ENCODE peak calls at places on chromosome 2, in seven cellular contexts. T is HCT116, V is body of pancreas, N is bronchial epithelial cell, O is left ventricle myocardium inferior, J is BJ, F is epithelial cell of proximal tubule. L is an unnamed sample.

GRCh38 chr2:113133696-113134558 is 6.5 kb downstream of the IL1RN start:
- DNase-seq in T (no peak), N (peak; percentile 72), J (no peak), F (no peak), V (no peak), O (no peak), L (no peak)

GRCh38 chr2:46006634-46007033 is 290.6 kb upstream of the EPAS1 start:
- DNase-seq in V (no peak), N (no peak), T (no peak), O (no peak), J (no peak), F (no peak), L (no peak)

GRCh38 chr2:106195456-106195855 is 1.4 kb upstream of the UXS1 start:
- DNase-seq in N (no peak), J (no peak), F (no peak), O (no peak), T (no peak), V (no peak), L (no peak)

GRCh38 chr2:213108308-213108707 is 43.1 kb downstream of the IKZF2 start:
- DNase-seq in N (no peak), V (no peak), T (no peak), J (no peak), F (no peak), O (no peak), L (no peak)

GRCh38 chr2:118697771-118698170 is 149.7 kb downstream of the EN1 start:
- DNase-seq in N (peak; percentile 26), T (no peak), O (no peak), F (no peak), V (no peak), J (no peak), L (no peak)

GRCh38 chr2:178044836-178045235 is 27.7 kb downstream of the PDE11A start:
- DNase-seq in T (no peak), J (no peak), V (no peak), N (no peak), O (no peak), F (no peak), L (no peak)

GRCh38 chr2:159551811-159552210 is 64.5 kb downstream of the BAZ2B start:
- DNase-seq in F (no peak), O (no peak), J (no peak), N (peak; percentile 33), V (no peak), T (no peak), L (no peak)

GRCh38 chr2:118855451-118856279 is 8.2 kb upstream of the EN1 start:
- DNase-seq in V (peak; percentile 80), J (no peak), O (peak; percentile 71), N (peak; percentile 27), T (peak; percentile 53), F (no peak), L (no peak)

GRCh38 chr2:168336786-168337388 is 89.5 kb upstream of the STK39 start:
- DNase-seq in N (peak; percentile 88), O (no peak), J (no peak), F (no peak), T (peak; percentile 87), V (peak; percentile 84), L (no peak)

GRCh38 chr2:190315273-190315672 is 4.4 kb downstream of the HIBCH start:
- DNase-seq in T (no peak), F (no peak), O (no peak), V (no peak), N (no peak), J (no peak), L (no peak)

GRCh38 chr2:138093455-138093854 is 129.2 kb downstream of the HNMT start:
- DNase-seq in T (no peak), N (no peak), J (no peak), V (no peak), F (no peak), O (no peak), L (no peak)

GRCh38 chr2:226399006-226399405 is 400.6 kb downstream of the IRS1 start:
- DNase-seq in V (no peak), N (peak; percentile 7), O (no peak), F (no peak), J (no peak), T (no peak), L (no peak)

GRCh38 chr2:675051-675450 is 2.2 kb downstream of the TMEM18 start:
- DNase-seq in O (no peak), V (no peak), T (no peak), N (no peak), F (no peak), J (no peak), L (no peak)

GRCh38 chr2:675460-675859 is 1.7 kb downstream of the TMEM18 start:
- DNase-seq in T (no peak), J (no peak), F (no peak), O (no peak), N (no peak), V (no peak), L (no peak)

GRCh38 chr2:673615-674318 is 3.4 kb downstream of the TMEM18 start:
- DNase-seq in V (no peak), T (no peak), F (no peak), J (no peak), O (no peak), N (peak; percentile 21), L (no peak)

GRCh38 chr2:673016-673415 is 4.2 kb downstream of the TMEM18 start:
- DNase-seq in N (no peak), O (no peak), V (no peak), J (no peak), F (no peak), T (no peak), L (no peak)

DNA sequence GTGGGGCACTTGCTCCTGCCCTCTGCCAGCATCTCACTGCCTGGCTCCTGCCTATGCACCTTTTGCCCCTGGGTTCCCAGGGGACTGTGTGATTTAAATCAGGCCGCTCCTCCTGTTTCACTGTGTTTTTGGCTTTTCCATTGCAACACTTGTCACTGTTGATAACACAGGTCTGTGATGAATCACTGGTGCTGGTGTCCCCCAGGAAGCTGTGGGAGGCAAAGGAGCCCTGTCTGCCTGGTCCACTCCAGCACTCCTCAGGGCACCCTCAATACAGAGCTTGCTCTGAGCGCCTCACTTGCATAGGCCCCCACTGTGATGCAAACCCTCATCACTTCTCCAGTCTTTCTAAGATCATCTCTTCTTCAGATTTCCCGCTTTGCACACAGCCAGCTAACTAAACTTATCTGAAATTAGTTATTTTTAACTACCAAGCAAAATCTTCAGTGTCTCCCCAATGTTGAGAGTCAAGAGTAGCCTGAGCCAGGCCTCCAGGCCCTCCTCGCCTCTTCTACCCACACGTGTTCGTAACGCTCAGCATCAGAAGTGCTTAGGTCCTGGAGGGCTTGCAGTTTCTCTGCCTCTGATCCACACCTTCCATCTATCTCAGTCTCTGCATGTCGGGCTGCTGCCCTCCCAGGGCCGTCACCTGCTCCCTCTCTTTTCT is 2.8 kb downstream of the TMEM18 start:
- DNase-seq in O (no peak), J (no peak), V (no peak), N (no peak), F (no peak), T (no peak), L (no peak)
- TF ChIP-seq CTCF in O (no peak), J (no peak), V (no peak), N (no peak), F (no peak), T (no peak), L (no peak)

GRCh38 chr2:17303054-17303453 is 215.2 kb downstream of the RAD51AP2 start:
- DNase-seq in T (no peak), F (no peak), V (no peak), N (peak; percentile 100), J (no peak), O (no peak), L (peak; percentile 47)

GRCh38 chr2:17301437-17301836 is 216.8 kb downstream of the RAD51AP2 start:
- DNase-seq in T (no peak), N (no peak), O (no peak), F (no peak), J (no peak), V (no peak), L (no peak)

GRCh38 chr2:17298453-17298852 is 219.8 kb downstream of the RAD51AP2 start:
- DNase-seq in F (no peak), O (no peak), N (no peak), T (no peak), J (no peak), V (no peak), L (no peak)

GRCh38 chr2:17303496-17303895 is 214.7 kb downstream of the RAD51AP2 start:
- DNase-seq in F (no peak), T (no peak), V (no peak), O (no peak), N (peak; percentile 72), J (no peak), L (no peak)

DNA sequence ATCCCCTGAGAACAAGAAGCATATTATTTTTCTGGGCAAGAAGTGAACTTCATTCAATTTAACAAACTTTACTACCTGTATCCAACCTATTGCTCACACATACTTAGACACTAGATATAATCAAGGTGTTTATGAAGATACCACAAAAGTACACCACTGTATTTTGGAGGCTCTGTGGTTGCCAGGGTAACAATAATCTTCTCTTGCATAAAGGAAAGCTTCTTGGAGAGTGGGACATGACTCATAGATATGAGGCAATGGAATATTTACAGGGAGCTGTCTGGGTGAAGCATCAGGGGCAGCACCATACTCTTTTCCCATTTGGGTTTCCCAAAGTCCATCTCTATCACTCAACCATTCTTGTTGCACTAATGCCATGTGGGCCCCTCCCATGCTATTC is 218.1 kb downstream of the RAD51AP2 start:
- DNase-seq in T (no peak), N (peak; percentile 98), V (no peak), O (no peak), F (peak; percentile 15), J (no peak), L (peak; percentile 17)
- H3K4me3 ChIP-seq in T (no peak overlapping the region), N (no peak overlapping the region), V (no peak overlapping the region), O (no peak overlapping the region), F (no peak overlapping the region), J (no peak overlapping the region), L (no peak overlapping the region)

GRCh38 chr2:10395893-10396292 is 52.2 kb downstream of the ODC1 start:
- DNase-seq in J (no peak), T (no peak), N (no peak), V (no peak), F (no peak), O (no peak), L (no peak)

GRCh38 chr2:10392951-10393647 is 55.0 kb downstream of the ODC1 start:
- DNase-seq in O (no peak), J (no peak), V (no peak), N (no peak), T (no peak), F (no peak), L (no peak)

GRCh38 chr2:10392100-10392499 is 56.0 kb downstream of the ODC1 start:
- DNase-seq in O (no peak), T (no peak), J (no peak), N (no peak), V (no peak), F (no peak), L (no peak)

GRCh38 chr2:10392548-10392947 is 55.6 kb downstream of the ODC1 start:
- DNase-seq in N (no peak), T (no peak), O (no peak), F (no peak), J (no peak), V (no peak), L (no peak)

DNA sequence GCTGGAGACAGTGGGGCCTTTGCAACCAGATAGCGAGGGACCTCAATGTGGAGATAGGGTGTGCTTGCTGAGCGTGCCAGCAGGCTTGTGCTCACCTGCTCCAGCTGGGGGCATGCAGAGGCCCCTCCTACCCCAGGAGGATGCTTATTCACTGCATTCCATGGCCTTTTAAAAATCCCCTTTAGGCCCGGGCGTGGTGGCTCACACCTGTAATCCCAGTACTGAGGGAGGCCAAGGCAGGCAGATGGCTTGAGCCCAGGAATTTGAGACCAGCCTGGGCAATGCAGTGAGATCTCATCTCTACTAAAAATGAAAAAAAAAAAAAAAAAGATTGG is 54.5 kb downstream of the ODC1 start:
- DNase-seq in O (no peak), F (no peak), T (no peak), V (no peak), N (peak; percentile 28), J (no peak), L (no peak)
- TF ChIP-seq CTCF in O (no peak), F (no peak), T (no peak), V (no peak), N (no peak), J (no peak), L (no peak)

GRCh38 chr2:126383800-126384199 is 272.2 kb upstream of the GYPC start:
- DNase-seq in V (no peak), T (no peak), N (no peak), J (no peak), O (no peak), F (no peak), L (no peak)
- H3K4me3 ChIP-seq in V (no peak overlapping the region), T (no peak overlapping the region), N (no peak overlapping the region), J (no peak overlapping the region), O (no peak overlapping the region), F (no peak overlapping the region), L (no peak overlapping the region)